ENCODE peak calls at places on chromosome 12, in ten cellular contexts. H is esophagus squamous epithelium; Z is SK-N-SH; V is pancreas; R is K562; O is CD8-positive, alpha-beta T cell; A is GM23338; P is suprapubic skin; Y is colonic mucosa; U is right lobe of liver. W is an unnamed sample. For H3K4me1 and H3K36me3, the result is how much of the 10 kb centered on the place peaks cover.

GRCh38 chr12:68336754-68337343 is 4.7 kb upstream of the MDM1 start:
- DNase-seq in V (no peak), O (no peak), U (no peak), A (no peak), Y (peak), R (no peak), H (no peak), Z (peak), P (no peak), W (no peak)

GRCh38 chr12:130775953-130776856 is 60.1 kb upstream of the RIMBP2 start:
- DNase-seq in O (peak), Y (no peak), U (peak), Z (no peak), A (peak), P (no peak), V (peak), H (no peak), R (peak), W (peak)

GRCh38 chr12:61525331-61525730 is 734.9 kb upstream of the USP15 start:
- DNase-seq in A (no peak), R (no peak), H (no peak), Y (no peak), U (no peak), O (no peak), Z (no peak), V (no peak), P (no peak), W (no peak)

GRCh38 chr12:98574110-98574509 is 19.4 kb upstream of the SLC25A3 start:
- DNase-seq in Y (peak), U (peak), O (no peak), V (no peak), P (no peak), Z (no peak), R (no peak), A (no peak), H (no peak), W (peak)

GRCh38 chr12:130714591-130715149 is 1.4 kb downstream of the RIMBP2 start:
- DNase-seq in Z (peak), P (no peak), V (peak), O (no peak), U (no peak), H (no peak), A (no peak), R (no peak), Y (no peak), W (no peak)

GRCh38 chr12:54431911-54432814 is 13.1 kb upstream of the ITGA5 start:
- DNase-seq in H (no peak), Y (peak), A (peak), P (peak), O (no peak), V (no peak), R (peak), U (peak), Z (no peak), W (no peak)

GRCh38 chr12:67251012-67251411 is 18.1 kb upstream of the CAND1 start:
- DNase-seq in V (no peak), P (no peak), U (no peak), O (no peak), H (no peak), Y (no peak), A (no peak), Z (no peak), R (no peak), W (no peak)

GRCh38 chr12:25686351-25686750 is 133.3 kb upstream of the LMNTD1 start:
- DNase-seq in Z (no peak), U (no peak), Y (no peak), A (no peak), R (no peak), V (no peak), P (no peak), H (no peak), O (no peak), W (no peak)

GRCh38 chr12:12334710-12335040 is 15.4 kb downstream of the MANSC1 start:
- DNase-seq in A (no peak), Y (no peak), P (peak), H (no peak), O (no peak), U (no peak), V (no peak), Z (no peak), R (no peak), W (no peak)

GRCh38 chr12:86174188-86174587 is 82.0 kb downstream of the MGAT4C start:
- DNase-seq in U (no peak), P (no peak), H (no peak), Y (no peak), V (no peak), O (no peak), Z (no peak), A (no peak), R (no peak), W (no peak)

GRCh38 chr12:12088147-12088546 is 17.4 kb downstream of the BCL2L14 start:
- DNase-seq in V (no peak), R (no peak), A (no peak), U (no peak), O (no peak), P (no peak), H (no peak), Y (no peak), Z (no peak), W (peak)

GRCh38 chr12:96219700-96220206 is 25.6 kb downstream of the ELK3 start:
- DNase-seq in O (no peak), Y (no peak), U (no peak), R (no peak), Z (peak), H (peak), P (no peak), A (no peak), V (no peak), W (peak)

GRCh38 chr12:3727877-3728632 is 24.9 kb downstream of the CRACR2A start:
- DNase-seq in V (no peak), U (no peak), Z (no peak), Y (no peak), H (no peak), A (peak), R (peak), P (no peak), O (peak), W (no peak)

GRCh38 chr12:47397664-47398281 is 308.1 kb downstream of the RPAP3 start:
- DNase-seq in R (peak), V (no peak), P (no peak), Y (no peak), A (peak), Z (no peak), H (no peak), U (no peak), O (peak), W (peak)

GRCh38 chr12:73418541-73418940 is 1119.1 kb upstream of the ATXN7L3B start:
- DNase-seq in Z (no peak), A (no peak), V (no peak), Y (no peak), U (no peak), H (no peak), O (no peak), R (no peak), P (no peak), W (no peak)

GRCh38 chr12:13539051-13539450 is 342.5 kb downstream of the EMP1 start:
- DNase-seq in H (no peak), O (no peak), P (no peak), V (no peak), A (no peak), Y (no peak), U (no peak), Z (no peak), R (peak), W (no peak)

GRCh38 chr12:97142737-97143450 is 235.8 kb downstream of the NEDD1 start:
- DNase-seq in A (no peak), H (no peak), P (no peak), Y (no peak), R (no peak), O (no peak), U (no peak), V (no peak), Z (no peak), W (no peak)

GRCh38 chr12:87953257-87953860 is 75.8 kb downstream of the C12orf50 start:
- DNase-seq in Z (peak), Y (no peak), R (peak), H (no peak), O (no peak), A (peak), V (no peak), U (no peak), P (no peak), W (peak)

GRCh38 chr12:87952223-87952622 is 77.0 kb downstream of the C12orf50 start:
- DNase-seq in P (no peak), A (no peak), H (no peak), Y (no peak), V (no peak), R (no peak), O (no peak), Z (no peak), U (no peak), W (no peak)

GRCh38 chr12:87952850-87953249 is 76.4 kb downstream of the C12orf50 start:
- DNase-seq in V (no peak), U (no peak), H (no peak), A (peak), Y (no peak), R (no peak), P (no peak), Z (no peak), O (no peak), W (no peak)
- H3K4me1 ChIP-seq in V (under half), U (under half), H (under half), A (under half), Y (under half), R (under half), P (under half), Z (under half), O (under half), W (under half)

DNA sequence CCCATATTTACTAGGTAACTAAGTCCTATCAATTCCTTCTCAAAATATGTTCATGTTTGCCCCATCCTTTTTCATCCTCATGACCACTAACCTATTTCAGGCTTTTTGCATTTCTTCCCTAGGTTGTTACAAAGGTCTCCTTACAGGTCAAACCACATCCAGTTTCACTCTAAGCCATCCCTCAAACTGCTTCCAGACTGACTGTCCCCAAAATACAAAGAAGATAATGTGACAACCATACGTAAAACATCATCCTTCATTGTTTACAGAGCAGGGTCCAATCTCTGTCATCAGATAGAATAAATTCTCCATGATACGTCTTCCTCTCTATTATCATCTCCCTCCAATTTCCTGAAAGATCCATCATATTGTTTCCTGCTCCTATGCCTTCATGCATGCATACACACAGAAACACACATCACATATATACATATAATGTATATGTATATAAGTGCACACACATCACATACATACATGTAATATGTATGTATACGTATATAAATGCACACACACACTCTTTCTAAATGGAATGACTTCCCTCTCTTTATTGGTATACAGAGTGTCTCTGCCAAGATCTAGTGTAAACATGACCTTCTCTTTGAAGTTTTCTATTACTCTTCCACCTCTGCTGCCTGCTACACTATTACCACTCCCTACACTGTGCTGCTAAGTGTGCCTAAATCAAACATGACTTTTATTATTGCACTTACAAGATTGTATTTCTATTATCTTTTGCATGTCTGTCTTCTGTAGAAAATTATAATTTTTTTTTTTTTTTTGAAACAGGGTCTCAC is 30.7 kb upstream of the EPS8 start:
- DNase-seq in R (no peak), H (no peak), V (no peak), U (no peak), P (no peak), Y (no peak), O (no peak), A (no peak), Z (no peak), W (no peak)
- TF ChIP-seq CTCF in R (no peak), H (no peak), V (no peak), U (no peak), P (no peak), Y (no peak), O (no peak), A (no peak), Z (no peak), W (no peak)

DNA sequence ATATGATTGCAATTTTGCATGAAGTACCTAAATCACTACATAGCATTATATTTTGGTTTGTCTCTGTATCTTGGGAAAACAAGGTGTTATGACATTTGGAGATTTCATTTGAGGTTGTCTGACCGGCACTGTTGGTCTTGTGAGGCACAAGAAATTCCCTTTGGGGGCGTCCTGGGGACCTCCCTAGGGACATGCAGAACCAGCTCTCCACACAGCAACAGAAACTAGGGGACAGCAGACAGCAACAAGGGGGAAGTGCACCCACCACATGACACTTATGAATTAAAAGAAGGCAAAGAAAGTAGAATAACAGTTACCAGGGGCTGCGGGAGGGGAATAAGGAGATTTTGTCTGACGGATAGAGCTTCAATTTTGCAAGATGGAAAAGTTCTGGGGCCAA is 14.4 kb downstream of the DDX54 start:
- DNase-seq in U (no peak), Z (no peak), H (no peak), V (no peak), P (no peak), R (no peak), A (no peak), Y (no peak), O (no peak), W (no peak)
- H3K36me3 ChIP-seq in U (half or more), Z (under half), H (half or more), V (half or more), P (half or more), R (half or more), A (under half), Y (under half), O (half or more), W (under half)

DNA sequence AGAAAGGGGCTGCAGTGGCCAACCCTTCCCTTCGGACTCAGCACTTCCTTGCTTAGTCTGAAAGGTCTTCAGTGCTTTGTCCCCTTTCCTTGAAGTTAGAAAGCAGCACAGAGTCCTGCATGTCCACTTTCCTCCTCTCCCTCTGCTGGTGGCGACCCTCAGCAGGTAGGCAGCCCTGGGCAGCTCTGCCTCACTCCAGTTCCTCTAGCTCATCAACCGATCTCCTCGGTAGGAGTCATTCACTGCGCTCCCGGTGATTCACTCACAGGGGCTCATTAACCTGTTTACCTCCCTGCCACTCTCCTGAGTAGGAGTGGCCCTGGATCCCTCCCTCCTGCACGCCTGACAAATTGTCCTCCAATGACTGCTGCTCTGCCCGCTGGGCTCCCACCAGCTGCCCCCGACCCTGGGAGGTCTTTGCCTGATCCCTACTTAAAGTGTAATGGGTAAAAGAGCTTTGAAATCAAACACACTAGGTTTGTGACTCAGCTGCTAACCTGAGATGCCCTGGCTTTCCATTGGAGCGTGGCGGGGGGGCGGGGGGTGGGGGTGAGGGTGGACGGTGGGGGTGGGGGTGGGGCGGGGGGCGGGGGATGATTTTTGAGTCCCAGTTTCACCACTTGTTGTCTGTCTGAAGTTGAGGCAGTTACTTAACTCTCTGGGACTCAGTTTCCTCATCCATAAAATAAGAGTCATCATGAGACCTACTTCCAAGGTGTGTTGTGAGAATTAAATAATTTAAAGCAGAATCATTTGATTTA is 4.2 kb downstream of the SCNN1A start:
- DNase-seq in R (peak), O (no peak), Z (no peak), P (no peak), A (peak), H (no peak), U (peak), Y (peak), V (peak), W (peak)
- H3K4me1 ChIP-seq in R (under half), O (under half), Z (under half), P (half or more), A (half or more), H (under half), U (under half), Y (under half), V (under half), W (half or more)

GRCh38 chr12:120496353-120497340 is 734 bp downstream of the DYNLL1 start:
- DNase-seq in Y (peak), U (peak), A (peak), V (peak), H (no peak), Z (peak), O (peak), R (peak), P (peak), W (no peak)

GRCh38 chr12:120495189-120495722 is 657 bp upstream of the DYNLL1 start:
- DNase-seq in P (no peak), O (no peak), A (peak), H (no peak), Z (peak), V (no peak), R (peak), Y (no peak), U (no peak), W (no peak)

GRCh38 chr12:120497524-120498150 is 1.7 kb downstream of the DYNLL1 start:
- DNase-seq in V (no peak), A (no peak), O (no peak), Z (no peak), R (no peak), Y (peak), P (no peak), H (no peak), U (no peak), W (no peak)

GRCh38 chr12:120498870-120499515 is 3.1 kb downstream of the DYNLL1 start:
- DNase-seq in H (no peak), Z (no peak), P (no peak), O (no peak), Y (no peak), U (no peak), R (no peak), V (no peak), A (peak), W (no peak)

GRCh38 chr12:120495723-120496352 is at the start of gene DYNLL1:
- DNase-seq in A (peak), R (peak), P (peak), H (peak), V (peak), U (peak), O (peak), Z (peak), Y (peak), W (peak)
- TF ChIP-seq CTCF in A (no peak), R (no peak), P (no peak), H (peak), V (no peak), U (no peak), O (no peak), Z (no peak), Y (no peak), W (no peak)

GRCh38 chr12:53193953-53194716 is 12.9 kb downstream of the ITGB7 start:
- DNase-seq in V (no peak), U (no peak), P (no peak), Y (no peak), R (no peak), H (no peak), Z (no peak), A (no peak), O (no peak), W (no peak)
- H3K36me3 ChIP-seq in V (under half), U (under half), P (under half), Y (under half), R (under half), H (under half), Z (under half), A (under half), O (half or more), W (under half)

GRCh38 chr12:20492251-20492728 is 124.0 kb downstream of the PDE3A start:
- DNase-seq in V (no peak), O (no peak), A (peak), U (no peak), Z (no peak), P (no peak), Y (no peak), H (no peak), R (no peak), W (no peak)
- H3K4me1 ChIP-seq in V (under half), O (under half), A (under half), U (under half), Z (under half), P (under half), Y (under half), H (under half), R (under half), W (under half)

DNA sequence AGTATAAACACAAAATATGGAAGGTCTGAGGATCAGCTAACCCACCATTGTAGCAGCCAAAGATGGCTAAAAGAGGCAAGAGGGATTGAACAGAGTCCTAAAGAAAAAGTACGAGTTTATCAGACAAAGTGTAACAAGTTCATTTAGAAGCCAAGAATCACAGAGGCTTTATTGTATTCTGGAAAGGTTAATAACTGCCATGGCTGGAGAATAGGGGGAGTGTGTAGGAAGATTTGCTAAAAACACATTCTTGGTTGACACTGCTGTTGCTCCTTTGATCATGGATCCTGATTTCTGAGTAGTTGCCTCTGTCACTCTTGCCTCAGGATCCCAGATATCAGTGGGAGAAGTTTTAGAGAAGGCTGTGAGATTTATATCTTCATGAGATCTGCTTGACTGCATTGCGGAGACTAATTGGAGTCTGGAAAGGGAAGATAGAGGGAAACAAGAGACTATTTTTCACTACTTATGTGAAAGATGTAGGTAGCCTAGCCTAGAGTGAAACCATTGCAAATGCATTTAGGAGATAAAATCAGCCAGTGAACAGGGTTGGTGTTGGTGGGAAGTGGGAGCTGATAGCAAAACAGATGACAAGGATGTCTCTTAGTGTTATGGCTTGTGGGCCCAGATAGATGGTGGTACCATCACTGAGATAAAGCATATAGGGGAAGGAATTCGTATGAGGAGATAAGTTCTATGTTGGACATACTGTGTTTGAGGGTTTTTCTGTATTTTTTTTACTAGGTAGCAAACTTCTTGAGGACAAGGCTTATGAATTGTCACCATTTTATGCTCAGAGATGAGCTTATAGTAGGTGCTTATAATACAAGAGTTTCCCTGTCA is 402.9 kb upstream of the PDE3A start:
- DNase-seq in V (no peak), Z (no peak), A (no peak), R (no peak), H (no peak), U (no peak), P (no peak), Y (no peak), O (no peak), W (no peak)
- TF ChIP-seq CTCF in V (no peak), Z (no peak), A (no peak), R (no peak), H (no peak), U (no peak), P (no peak), Y (no peak), O (no peak), W (no peak)

W was measured in Caco-2.